ENCODE peak calls at places on chromosome 1, in six cellular contexts. N, E, D, G, F and M are unnamed samples.

GRCh38 chr1:98323396-98323795 is 338.1 kb upstream of the SNX7 start:
- DNase-seq in F (no peak), G (peak), D (no peak), N (no peak), E (no peak), M (no peak)

GRCh38 chr1:3350441-3351261 is 103.8 kb upstream of the ARHGEF16 start:
- DNase-seq in F (no peak), N (no peak), D (peak), G (no peak), E (no peak), M (no peak)

GRCh38 chr1:202576816-202577215 is 133.4 kb downstream of the SYT2 start:
- DNase-seq in F (no peak), D (no peak), G (peak), E (no peak), N (no peak), M (no peak)

GRCh38 chr1:235199441-235199840 is 38.4 kb upstream of the RBM34 start:
- DNase-seq in G (no peak), F (no peak), N (peak), D (no peak), E (peak), M (peak)

GRCh38 chr1:12477301-12477700 is 140.7 kb downstream of the DHRS3 start:
- DNase-seq in F (no peak), N (no peak), E (no peak), D (no peak), G (no peak), M (no peak)

GRCh38 chr1:3668585-3669300 is 16.4 kb downstream of the TP73 start:
- DNase-seq in F (peak), E (no peak), D (peak), N (no peak), G (peak), M (no peak)

GRCh38 chr1:192513196-192513595 is 62.4 kb upstream of the RGS1 start:
- DNase-seq in D (no peak), E (no peak), G (no peak), F (no peak), N (no peak), M (no peak)

GRCh38 chr1:224433041-224433670 is 1.4 kb downstream of the WDR26 start:
- DNase-seq in N (peak), D (no peak), E (peak), G (no peak), F (peak), M (no peak)

GRCh38 chr1:85321237-85321964 is 45.0 kb upstream of the BCL10 start:
- DNase-seq in G (peak), N (no peak), D (no peak), F (no peak), E (no peak), M (peak)

GRCh38 chr1:50183734-50184133 is 75.0 kb downstream of the ELAVL4 start:
- DNase-seq in F (no peak), N (no peak), E (no peak), D (peak), G (no peak), M (no peak)

GRCh38 chr1:219310181-219310728 is 136.6 kb downstream of the LYPLAL1 start:
- DNase-seq in D (no peak), F (no peak), E (no peak), N (no peak), G (peak), M (no peak)

GRCh38 chr1:197781998-197782718 is 6.9 kb upstream of the DENND1B start:
- DNase-seq in E (no peak), D (no peak), N (no peak), F (no peak), G (peak), M (no peak)

GRCh38 chr1:12336436-12336835 is 106.6 kb downstream of the VPS13D start:
- DNase-seq in G (no peak), F (no peak), E (no peak), N (peak), D (no peak), M (no peak)

DNA sequence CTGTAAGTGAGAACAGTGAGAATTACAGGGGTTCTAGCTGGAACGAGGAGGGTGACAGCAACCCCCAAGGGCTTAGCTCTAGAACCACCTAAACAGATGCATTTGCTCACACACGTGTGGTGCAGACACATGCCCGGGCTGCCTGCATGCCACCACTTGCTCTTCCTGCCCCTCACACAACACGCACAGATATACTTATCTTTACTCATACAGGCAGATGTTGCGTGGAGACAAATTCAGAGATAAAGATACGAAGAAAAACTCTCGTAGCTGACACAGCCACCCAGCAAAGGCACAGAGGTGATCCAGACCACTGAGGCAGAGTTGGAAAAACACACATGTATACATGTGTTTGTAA is 13.5 kb downstream of the VANGL1 start:
- DNase-seq in F (no peak), E (no peak), D (no peak), N (no peak), G (no peak), M (peak)
- H3K4me3 ChIP-seq in F (no peak), E (no peak), D (no peak), N (no peak), G (no peak), M (peak)

DNA sequence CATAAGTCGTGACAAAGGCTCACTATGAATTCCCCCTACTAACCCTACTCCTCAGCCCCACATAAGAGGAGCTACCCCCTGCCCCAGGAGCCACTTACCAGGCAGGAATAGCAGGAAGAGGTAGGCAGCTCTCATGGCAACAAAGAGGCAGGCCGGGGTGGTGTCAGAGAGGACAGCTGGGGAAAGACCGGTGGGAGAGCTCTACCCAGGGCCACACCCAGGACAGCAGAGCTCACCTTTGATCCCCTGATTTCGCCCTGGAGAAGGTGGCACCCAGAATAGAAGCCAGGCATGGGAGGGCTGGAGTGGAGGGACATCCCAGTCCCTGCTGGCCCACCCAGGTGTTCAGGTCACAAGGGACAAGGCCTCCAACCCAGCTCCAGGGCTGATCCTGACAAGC is 2.3 kb downstream of the MFAP2 start:
- DNase-seq in F (no peak), D (no peak), E (no peak), N (no peak), G (no peak), M (no peak)
- H3K4me3 ChIP-seq in F (no peak), D (no peak), E (no peak), N (peak), G (no peak), M (no peak)

GRCh38 chr1:204580862-204581261 is 64.7 kb downstream of the MDM4 start:
- DNase-seq in F (no peak), G (no peak), E (no peak), D (no peak), N (no peak), M (no peak)

GRCh38 chr1:204576422-204576821 is 60.2 kb downstream of the MDM4 start:
- DNase-seq in G (no peak), N (no peak), D (no peak), F (no peak), E (no peak), M (no peak)

GRCh38 chr1:204579681-204580080 is 63.5 kb downstream of the MDM4 start:
- DNase-seq in G (no peak), E (peak), D (no peak), N (no peak), F (no peak), M (no peak)

GRCh38 chr1:204577794-204578478 is 61.7 kb downstream of the MDM4 start:
- DNase-seq in D (no peak), G (no peak), F (no peak), N (no peak), E (peak), M (no peak)

GRCh38 chr1:204578867-204579664 is 62.9 kb downstream of the MDM4 start:
- DNase-seq in E (peak), N (no peak), D (peak), F (peak), G (no peak), M (no peak)
- H3K4me3 ChIP-seq in E (peak), N (no peak), D (peak), F (peak), G (no peak), M (no peak)

GRCh38 chr1:35220976-35221375 is 28.0 kb upstream of the SFPQ start:
- DNase-seq in E (peak), D (no peak), G (peak), N (no peak), F (no peak), M (peak)
- H3K4me3 ChIP-seq in E (no peak), D (no peak), G (no peak), N (no peak), F (no peak), M (no peak)

GRCh38 chr1:24364975-24365678 is 46.0 kb downstream of the GRHL3 start:
- DNase-seq in F (no peak), D (no peak), N (no peak), E (peak), G (peak), M (no peak)
- H3K4me3 ChIP-seq in F (no peak), D (no peak), N (no peak), E (no peak), G (peak), M (no peak)

GRCh38 chr1:118507391-118507790 is 322.4 kb upstream of the SPAG17 start:
- DNase-seq in F (no peak), G (no peak), N (no peak), D (no peak), E (no peak), M (no peak)

GRCh38 chr1:118503747-118504146 is 318.7 kb upstream of the SPAG17 start:
- DNase-seq in G (no peak), F (no peak), D (no peak), N (no peak), E (no peak), M (no peak)

GRCh38 chr1:118504231-118504644 is 319.2 kb upstream of the SPAG17 start:
- DNase-seq in F (no peak), N (no peak), G (no peak), E (no peak), D (no peak), M (no peak)

GRCh38 chr1:118504867-118505266 is 319.8 kb upstream of the SPAG17 start:
- DNase-seq in E (no peak), D (peak), G (no peak), N (no peak), F (no peak), M (no peak)
- H3K4me3 ChIP-seq in E (no peak), D (no peak), G (no peak), N (no peak), F (no peak), M (no peak)

GRCh38 chr1:160115545-160116276 is at the start of gene ATP1A2:
- DNase-seq in G (no peak), E (no peak), N (peak), D (peak), F (no peak), M (no peak)
- H3K4me3 ChIP-seq in G (no peak), E (no peak), N (peak), D (peak), F (no peak), M (no peak)